ENCODE peak calls at places on chromosomes 7 and 10, in nine cellular contexts. I is choroid plexus epithelial cell, T is uterus, J is AG04449, X is transverse colon, H is pancreas, M is neural progenitor cell, B is cardiac muscle cell, E is H7. C is an unnamed sample.

GRCh38 chr10:29496341-29497162 is 138.2 kb downstream of the SVIL start:
- DNase-seq in I (peak), T (peak), J (no peak), X (peak), H (peak), M (peak), B (peak), E (peak), C (peak)

GRCh38 chr7:70797109-70797514 is 334.8 kb upstream of the GALNT17 start:
- DNase-seq in I (no peak), T (no peak), J (no peak), X (no peak), H (no peak), M (no peak), B (no peak), E (peak), C (no peak)

GRCh38 chr7:114631249-114631822 is 216.7 kb downstream of the FOXP2 start:
- DNase-seq in I (no peak), T (no peak), J (no peak), X (no peak), H (no peak), M (no peak), B (no peak), E (no peak), C (no peak)

GRCh38 chr10:14573666-14574261 is 200.9 kb downstream of the FAM107B start:
- DNase-seq in I (peak), T (no peak), J (no peak), X (no peak), H (no peak), M (no peak), B (peak), E (no peak), C (peak)

GRCh38 chr10:95290801-95291633 is at the start of gene PDLIM1:
- DNase-seq in I (peak), T (peak), J (no peak), X (peak), H (peak), M (peak), B (peak), E (peak), C (peak)

GRCh38 chr7:26293569-26294308 is 2.1 kb downstream of the SNX10 start:
- DNase-seq in I (no peak), T (no peak), J (no peak), X (no peak), H (no peak), M (no peak), B (no peak), E (no peak), C (no peak)

GRCh38 chr10:86914734-86915133 is 42.7 kb downstream of the MMRN2 start:
- DNase-seq in I (no peak), T (no peak), J (no peak), X (no peak), H (no peak), M (no peak), B (no peak), E (no peak), C (no peak)

GRCh38 chr10:31146496-31147219 is 115.0 kb upstream of the ZNF438 start:
- DNase-seq in I (peak), T (peak), J (no peak), X (no peak), H (no peak), M (no peak), B (peak), E (no peak), C (peak)

GRCh38 chr10:6382081-6382480 is 179.3 kb downstream of the PFKFB3 start:
- DNase-seq in I (no peak), T (no peak), J (no peak), X (peak), H (no peak), M (no peak), B (peak), E (no peak), C (peak)

GRCh38 chr10:49080071-49080470 is 35.3 kb downstream of the VSTM4 start:
- DNase-seq in I (peak), T (no peak), J (no peak), X (no peak), H (peak), M (no peak), B (peak), E (no peak), C (no peak)

GRCh38 chr7:84232653-84233052 is 38.1 kb upstream of the SEMA3A start:
- DNase-seq in I (peak), T (no peak), J (peak), X (no peak), H (no peak), M (peak), B (peak), E (no peak), C (no peak)

GRCh38 chr10:94264085-94264484 is 98.7 kb downstream of the NOC3L start:
- DNase-seq in I (peak), T (no peak), J (no peak), X (no peak), H (no peak), M (no peak), B (no peak), E (no peak), C (no peak)

GRCh38 chr10:1782841-1783240 is 45.5 kb upstream of the ADARB2 start:
- DNase-seq in I (no peak), T (no peak), J (no peak), X (no peak), H (no peak), M (no peak), B (no peak), E (no peak), C (no peak)

GRCh38 chr10:117442944-117443676 is 67.9 kb upstream of the PDZD8 start:
- DNase-seq in I (peak), T (peak), J (no peak), X (peak), H (peak), M (peak), B (peak), E (peak), C (peak)

GRCh38 chr7:141975806-141976523 is 2.4 kb upstream of the TAS2R38 start:
- DNase-seq in I (peak), T (peak), J (no peak), X (peak), H (peak), M (peak), B (peak), E (peak), C (peak)
- H3K4me3 ChIP-seq in I (peak), T (no peak), J (no peak), X (peak), H (peak), M (peak), B (no peak), E (peak), C (no peak)

GRCh38 chr7:123751816-123752215 is 3.0 kb upstream of the WASL start:
- DNase-seq in I (peak), T (no peak), J (no peak), X (no peak), H (no peak), M (no peak), B (peak), E (no peak), C (no peak)
- H3K4me3 ChIP-seq in I (no peak), T (no peak), J (no peak), X (no peak), H (no peak), M (no peak), B (peak), E (no peak), C (no peak)

DNA sequence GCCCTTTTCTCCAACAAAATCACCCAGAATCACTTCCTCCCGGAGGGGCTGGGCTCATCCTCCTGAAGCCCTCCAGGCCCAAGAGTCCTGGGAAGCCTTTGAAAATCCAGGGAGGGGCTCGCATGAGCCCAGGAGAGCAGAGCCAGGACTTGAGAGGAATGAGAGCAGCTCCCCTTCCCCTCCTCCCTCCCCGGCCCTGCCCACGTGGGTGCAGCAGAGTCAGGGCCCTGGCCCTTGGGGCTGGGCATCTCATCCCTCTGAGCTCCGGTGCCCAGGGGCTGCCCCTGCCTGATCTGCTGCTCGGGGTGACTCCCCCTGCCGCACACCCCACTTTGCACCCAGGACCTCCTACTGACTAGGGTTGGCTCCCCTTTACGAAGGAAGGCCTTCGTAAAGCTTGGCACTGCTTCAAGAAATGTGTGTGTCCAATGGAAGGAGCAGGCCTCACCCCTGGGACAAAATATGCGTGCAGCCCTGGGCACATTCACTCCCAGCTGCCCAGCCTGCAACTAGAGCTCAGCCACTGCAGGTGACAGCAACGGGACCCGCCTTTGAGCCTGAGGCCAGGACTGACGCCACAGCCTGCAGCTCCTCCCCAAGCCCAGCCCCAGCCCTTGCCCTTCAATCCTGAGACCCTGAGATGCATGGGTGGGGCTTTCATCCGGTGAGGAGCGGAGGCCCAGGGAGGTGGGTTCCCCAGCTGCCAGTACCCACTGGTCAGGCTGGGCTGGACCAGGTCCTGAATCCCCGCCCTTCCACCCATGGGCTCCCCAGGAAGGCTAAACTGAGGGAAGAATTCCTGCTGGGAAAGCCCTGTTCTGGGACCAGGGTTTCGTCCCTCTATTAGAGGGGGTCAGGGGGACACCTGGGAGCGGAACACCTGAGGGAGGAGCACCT is 21.8 kb downstream of the PWWP2B start:
- DNase-seq in I (no peak), T (no peak), J (no peak), X (peak), H (peak), M (peak), B (peak), E (peak), C (no peak)
- H3K4me3 ChIP-seq in I (no peak), T (no peak), J (no peak), X (no peak), H (no peak), M (no peak), B (no peak), E (peak), C (no peak)

DNA sequence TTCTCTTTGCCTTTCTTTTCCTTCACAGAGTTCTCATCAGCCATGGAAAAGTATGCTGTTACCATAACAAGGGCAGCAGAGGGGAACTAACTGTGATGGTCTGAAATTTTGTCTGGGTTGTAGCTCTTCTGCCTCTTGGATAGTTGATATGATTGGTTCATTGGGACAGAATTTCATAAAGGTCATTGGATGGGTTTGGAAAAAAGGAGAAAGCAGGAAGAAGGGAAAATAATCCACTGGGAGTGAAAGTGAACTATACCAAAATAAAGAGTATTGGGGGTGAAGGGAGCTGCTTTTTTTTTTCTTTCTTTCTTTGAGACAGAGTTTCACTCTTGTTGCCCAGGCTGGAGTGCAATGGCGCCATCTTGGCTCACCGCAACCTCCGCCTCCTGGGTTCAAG is 5.8 kb downstream of the EIF4EBP2 start:
- DNase-seq in I (no peak), T (no peak), J (no peak), X (no peak), H (no peak), M (no peak), B (no peak), E (no peak), C (no peak)
- H3K4me3 ChIP-seq in I (no peak), T (no peak), J (no peak), X (no peak), H (no peak), M (no peak), B (no peak), E (no peak), C (no peak)

GRCh38 chr7:73770860-73771665 is 993 bp upstream of the CLDN3 start:
- DNase-seq in I (no peak), T (no peak), J (no peak), X (no peak), H (peak), M (no peak), B (no peak), E (peak), C (no peak)

GRCh38 chr7:73768661-73769480 is 1.2 kb downstream of the CLDN3 start:
- DNase-seq in I (no peak), T (no peak), J (no peak), X (no peak), H (peak), M (no peak), B (no peak), E (peak), C (no peak)

GRCh38 chr7:73766556-73767229 is 3.4 kb downstream of the CLDN3 start:
- DNase-seq in I (no peak), T (no peak), J (no peak), X (peak), H (no peak), M (peak), B (no peak), E (no peak), C (no peak)

GRCh38 chr7:73769481-73770001 is 529 bp downstream of the CLDN3 start:
- DNase-seq in I (no peak), T (no peak), J (no peak), X (no peak), H (peak), M (no peak), B (no peak), E (peak), C (no peak)

GRCh38 chr7:73770002-73770859 is at the start of gene CLDN3:
- DNase-seq in I (no peak), T (no peak), J (no peak), X (peak), H (peak), M (peak), B (no peak), E (peak), C (no peak)
- H3K4me3 ChIP-seq in I (no peak), T (no peak), J (no peak), X (peak), H (peak), M (peak), B (peak), E (peak), C (no peak)

GRCh38 chr10:102904337-102904736 is 13.8 kb upstream of the CNNM2 start:
- DNase-seq in I (no peak), T (no peak), J (no peak), X (no peak), H (no peak), M (no peak), B (no peak), E (no peak), C (no peak)
- H3K4me3 ChIP-seq in I (no peak), T (no peak), J (no peak), X (no peak), H (no peak), M (no peak), B (no peak), E (no peak), C (no peak)

C was measured in SJSA1.